ENCODE peak calls at places on chromosomes 1 and 21, in nine cellular contexts. One of them, this sample, is unnamed.

GRCh38 chr1:203270448-203270847 is 34.9 kb upstream of the BTG2 start:
- DNase-seq in lung: no peak
- DNase-seq in CD8-positive, alpha-beta T cell: no peak
- DNase-seq in left ventricle myocardium inferior: no peak
- DNase-seq in IMR-90: no peak
- DNase-seq in sigmoid colon: no peak
- DNase-seq in body of pancreas: no peak
- DNase-seq in Panc1: no peak
- DNase-seq in stomach: no peak
- DNase-seq in this sample: no peak

GRCh38 chr1:225483818-225484656 is 56.2 kb upstream of the LBR start:
- DNase-seq in stomach: no peak
- DNase-seq in body of pancreas: no peak
- DNase-seq in sigmoid colon: peak
- DNase-seq in left ventricle myocardium inferior: no peak
- DNase-seq in IMR-90: no peak
- DNase-seq in lung: no peak
- DNase-seq in CD8-positive, alpha-beta T cell: no peak
- DNase-seq in Panc1: no peak
- DNase-seq in this sample: no peak

GRCh38 chr1:8211620-8212442 is 106.1 kb upstream of the SLC45A1 start:
- DNase-seq in lung: peak
- DNase-seq in IMR-90: peak
- DNase-seq in left ventricle myocardium inferior: no peak
- DNase-seq in stomach: peak
- DNase-seq in CD8-positive, alpha-beta T cell: no peak
- DNase-seq in Panc1: peak
- DNase-seq in sigmoid colon: peak
- DNase-seq in body of pancreas: peak
- DNase-seq in this sample: no peak

GRCh38 chr1:163315773-163316374 is 5.9 kb upstream of the NUF2 start:
- DNase-seq in Panc1: no peak
- DNase-seq in body of pancreas: peak
- DNase-seq in IMR-90: peak
- DNase-seq in CD8-positive, alpha-beta T cell: no peak
- DNase-seq in sigmoid colon: no peak
- DNase-seq in stomach: peak
- DNase-seq in left ventricle myocardium inferior: no peak
- DNase-seq in lung: no peak
- DNase-seq in this sample: no peak

GRCh38 chr1:197557302-197557701 is 218.0 kb downstream of the DENND1B start:
- DNase-seq in lung: no peak
- DNase-seq in left ventricle myocardium inferior: no peak
- DNase-seq in CD8-positive, alpha-beta T cell: no peak
- DNase-seq in IMR-90: peak
- DNase-seq in stomach: no peak
- DNase-seq in body of pancreas: no peak
- DNase-seq in Panc1: peak
- DNase-seq in sigmoid colon: no peak
- DNase-seq in this sample: peak

GRCh38 chr1:101388904-101389546 is 152.2 kb downstream of the S1PR1 start:
- DNase-seq in sigmoid colon: no peak
- DNase-seq in lung: no peak
- DNase-seq in left ventricle myocardium inferior: no peak
- DNase-seq in stomach: no peak
- DNase-seq in IMR-90: peak
- DNase-seq in body of pancreas: no peak
- DNase-seq in CD8-positive, alpha-beta T cell: no peak
- DNase-seq in Panc1: no peak
- DNase-seq in this sample: no peak

GRCh38 chr1:63322944-63323865 is 838 bp downstream of the FOXD3 start:
- DNase-seq in CD8-positive, alpha-beta T cell: peak
- DNase-seq in stomach: no peak
- DNase-seq in IMR-90: no peak
- DNase-seq in left ventricle myocardium inferior: no peak
- DNase-seq in lung: no peak
- DNase-seq in sigmoid colon: peak
- DNase-seq in body of pancreas: no peak
- DNase-seq in Panc1: no peak
- DNase-seq in this sample: no peak

GRCh38 chr1:82632164-82632563 is 831.4 kb downstream of the ADGRL2 start:
- DNase-seq in CD8-positive, alpha-beta T cell: no peak
- DNase-seq in stomach: no peak
- DNase-seq in Panc1: no peak
- DNase-seq in IMR-90: no peak
- DNase-seq in sigmoid colon: no peak
- DNase-seq in body of pancreas: no peak
- DNase-seq in lung: no peak
- DNase-seq in left ventricle myocardium inferior: no peak
- DNase-seq in this sample: no peak

GRCh38 chr1:113868387-113869083 is 3.0 kb downstream of the PTPN22 start:
- DNase-seq in stomach: no peak
- DNase-seq in left ventricle myocardium inferior: no peak
- DNase-seq in Panc1: no peak
- DNase-seq in CD8-positive, alpha-beta T cell: no peak
- DNase-seq in sigmoid colon: no peak
- DNase-seq in IMR-90: peak
- DNase-seq in lung: no peak
- DNase-seq in body of pancreas: no peak
- DNase-seq in this sample: no peak

GRCh38 chr1:113872219-113872934 is 865 bp upstream of the PTPN22 start:
- DNase-seq in left ventricle myocardium inferior: no peak
- DNase-seq in body of pancreas: peak
- DNase-seq in stomach: no peak
- DNase-seq in sigmoid colon: no peak
- DNase-seq in Panc1: no peak
- DNase-seq in lung: no peak
- DNase-seq in CD8-positive, alpha-beta T cell: no peak
- DNase-seq in IMR-90: no peak
- DNase-seq in this sample: no peak

GRCh38 chr1:113871597-113872113 is at the start of gene PTPN22:
- DNase-seq in left ventricle myocardium inferior: no peak
- DNase-seq in CD8-positive, alpha-beta T cell: peak
- DNase-seq in Panc1: no peak
- DNase-seq in sigmoid colon: no peak
- DNase-seq in body of pancreas: peak
- DNase-seq in lung: peak
- DNase-seq in IMR-90: peak
- DNase-seq in stomach: peak
- DNase-seq in this sample: no peak

GRCh38 chr1:113874017-113874879 is 2.7 kb upstream of the PTPN22 start:
- DNase-seq in left ventricle myocardium inferior: no peak
- DNase-seq in lung: no peak
- DNase-seq in IMR-90: peak
- DNase-seq in body of pancreas: peak
- DNase-seq in Panc1: no peak
- DNase-seq in sigmoid colon: no peak
- DNase-seq in stomach: no peak
- DNase-seq in CD8-positive, alpha-beta T cell: no peak
- DNase-seq in this sample: no peak

DNA sequence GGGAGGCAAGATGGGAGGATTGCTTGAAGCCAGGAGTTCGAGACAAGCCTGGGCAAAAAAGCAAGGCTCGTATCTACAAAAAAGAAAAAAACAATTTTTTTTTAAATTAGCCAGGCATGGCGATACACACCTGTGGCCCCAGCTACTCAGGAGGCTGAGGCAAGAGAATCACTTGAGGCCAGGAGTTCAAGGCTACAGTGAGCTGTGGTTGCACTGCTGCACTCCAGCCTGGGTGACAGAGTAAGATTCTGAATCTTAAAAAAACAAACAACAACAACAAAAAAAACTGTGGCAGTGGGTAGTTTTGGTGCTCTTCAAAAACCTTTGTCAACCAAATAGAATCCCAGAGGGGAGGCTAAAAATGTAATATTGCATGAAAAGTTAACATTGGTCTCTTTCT is 734 bp downstream of the PTPN22 start:
- DNase-seq in left ventricle myocardium inferior: no peak
- DNase-seq in sigmoid colon: no peak
- DNase-seq in Panc1: no peak
- DNase-seq in body of pancreas: no peak
- DNase-seq in IMR-90: no peak
- DNase-seq in lung: no peak
- DNase-seq in stomach: no peak
- DNase-seq in CD8-positive, alpha-beta T cell: no peak
- DNase-seq in this sample: no peak
- H3K4me3 ChIP-seq in left ventricle myocardium inferior: no peak
- H3K4me3 ChIP-seq in sigmoid colon: no peak
- H3K4me3 ChIP-seq in Panc1: no peak
- H3K4me3 ChIP-seq in body of pancreas: no peak
- H3K4me3 ChIP-seq in IMR-90: no peak
- H3K4me3 ChIP-seq in lung: no peak
- H3K4me3 ChIP-seq in stomach: peak
- H3K4me3 ChIP-seq in CD8-positive, alpha-beta T cell: peak
- H3K4me3 ChIP-seq in this sample: no peak

GRCh38 chr1:10630661-10631120 is 155.9 kb downstream of the PEX14 start:
- DNase-seq in left ventricle myocardium inferior: peak
- DNase-seq in sigmoid colon: peak
- DNase-seq in CD8-positive, alpha-beta T cell: no peak
- DNase-seq in IMR-90: no peak
- DNase-seq in stomach: no peak
- DNase-seq in lung: no peak
- DNase-seq in Panc1: no peak
- DNase-seq in body of pancreas: no peak
- DNase-seq in this sample: no peak
- H3K4me3 ChIP-seq in left ventricle myocardium inferior: no peak
- H3K4me3 ChIP-seq in sigmoid colon: no peak
- H3K4me3 ChIP-seq in CD8-positive, alpha-beta T cell: no peak
- H3K4me3 ChIP-seq in IMR-90: no peak
- H3K4me3 ChIP-seq in stomach: no peak
- H3K4me3 ChIP-seq in lung: no peak
- H3K4me3 ChIP-seq in Panc1: no peak
- H3K4me3 ChIP-seq in body of pancreas: no peak
- H3K4me3 ChIP-seq in this sample: no peak

DNA sequence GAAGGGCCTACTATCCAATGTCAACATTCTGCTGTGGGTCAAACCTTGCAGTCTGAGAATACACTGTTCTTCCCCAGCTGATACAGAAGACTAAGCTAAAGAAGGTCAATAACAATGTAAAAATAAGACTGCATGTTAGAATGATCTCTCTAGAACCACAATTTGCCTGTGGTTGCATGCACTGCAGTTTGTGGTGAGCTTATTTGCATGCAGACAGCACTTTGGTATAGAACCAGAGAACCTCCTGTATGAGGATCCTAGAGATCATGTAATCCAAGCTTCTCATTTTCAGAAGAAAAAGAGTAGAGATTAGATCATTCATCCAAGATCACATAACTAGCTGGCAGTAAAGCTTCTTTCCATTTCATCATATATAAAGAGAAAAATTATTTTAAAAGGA is 15.8 kb downstream of the SYNJ1 start:
- DNase-seq in body of pancreas: no peak
- DNase-seq in sigmoid colon: no peak
- DNase-seq in lung: no peak
- DNase-seq in Panc1: no peak
- DNase-seq in IMR-90: no peak
- DNase-seq in left ventricle myocardium inferior: no peak
- DNase-seq in stomach: no peak
- DNase-seq in CD8-positive, alpha-beta T cell: no peak
- DNase-seq in this sample: no peak
- H3K4me3 ChIP-seq in body of pancreas: no peak
- H3K4me3 ChIP-seq in sigmoid colon: no peak
- H3K4me3 ChIP-seq in lung: no peak
- H3K4me3 ChIP-seq in Panc1: no peak
- H3K4me3 ChIP-seq in IMR-90: no peak
- H3K4me3 ChIP-seq in left ventricle myocardium inferior: no peak
- H3K4me3 ChIP-seq in stomach: no peak
- H3K4me3 ChIP-seq in CD8-positive, alpha-beta T cell: no peak
- H3K4me3 ChIP-seq in this sample: no peak

GRCh38 chr1:168227620-168228019 is 1.8 kb downstream of the SFT2D2 start:
- DNase-seq in IMR-90: no peak
- DNase-seq in stomach: no peak
- DNase-seq in lung: no peak
- DNase-seq in Panc1: no peak
- DNase-seq in body of pancreas: no peak
- DNase-seq in CD8-positive, alpha-beta T cell: no peak
- DNase-seq in left ventricle myocardium inferior: no peak
- DNase-seq in sigmoid colon: no peak
- DNase-seq in this sample: no peak

GRCh38 chr1:168223261-168223660 is 2.5 kb upstream of the SFT2D2 start:
- DNase-seq in CD8-positive, alpha-beta T cell: no peak
- DNase-seq in Panc1: no peak
- DNase-seq in IMR-90: no peak
- DNase-seq in stomach: no peak
- DNase-seq in lung: no peak
- DNase-seq in sigmoid colon: no peak
- DNase-seq in body of pancreas: no peak
- DNase-seq in left ventricle myocardium inferior: no peak
- DNase-seq in this sample: no peak

GRCh38 chr1:168223681-168224515 is 1.9 kb upstream of the SFT2D2 start:
- DNase-seq in lung: no peak
- DNase-seq in Panc1: no peak
- DNase-seq in left ventricle myocardium inferior: no peak
- DNase-seq in sigmoid colon: no peak
- DNase-seq in CD8-positive, alpha-beta T cell: no peak
- DNase-seq in IMR-90: no peak
- DNase-seq in stomach: no peak
- DNase-seq in body of pancreas: no peak
- DNase-seq in this sample: no peak

GRCh38 chr1:168225476-168226190 is at the start of gene SFT2D2:
- DNase-seq in stomach: peak
- DNase-seq in Panc1: peak
- DNase-seq in CD8-positive, alpha-beta T cell: peak
- DNase-seq in left ventricle myocardium inferior: peak
- DNase-seq in sigmoid colon: peak
- DNase-seq in IMR-90: peak
- DNase-seq in body of pancreas: peak
- DNase-seq in lung: peak
- DNase-seq in this sample: peak

GRCh38 chr1:168224991-168225390 is 813 bp upstream of the SFT2D2 start:
- DNase-seq in body of pancreas: no peak
- DNase-seq in Panc1: no peak
- DNase-seq in sigmoid colon: no peak
- DNase-seq in stomach: no peak
- DNase-seq in lung: no peak
- DNase-seq in left ventricle myocardium inferior: no peak
- DNase-seq in IMR-90: no peak
- DNase-seq in CD8-positive, alpha-beta T cell: no peak
- DNase-seq in this sample: no peak
- H3K4me3 ChIP-seq in body of pancreas: no peak
- H3K4me3 ChIP-seq in Panc1: peak
- H3K4me3 ChIP-seq in sigmoid colon: no peak
- H3K4me3 ChIP-seq in stomach: no peak
- H3K4me3 ChIP-seq in lung: no peak
- H3K4me3 ChIP-seq in left ventricle myocardium inferior: peak
- H3K4me3 ChIP-seq in IMR-90: no peak
- H3K4me3 ChIP-seq in CD8-positive, alpha-beta T cell: no peak
- H3K4me3 ChIP-seq in this sample: no peak